ENCODE peak calls at places on chromosomes 1 and 21, in four cellular contexts. F is heart right ventricle, L is dorsolateral prefrontal cortex, A is brain microvascular endothelial cell. U is an unnamed sample.

GRCh38 chr21:21897275-21897883 is 899.2 kb downstream of the NCAM2 start:
- DNase-seq in F (no peak), L (no peak), A (no peak), U (no peak)

GRCh38 chr1:232611834-232612233 is 18.1 kb downstream of the SIPA1L2 start:
- DNase-seq in L (no peak), A (no peak), F (no peak), U (no peak)

GRCh38 chr1:99685516-99686180 is 39.7 kb downstream of the PALMD start:
- DNase-seq in F (peak), L (no peak), A (peak), U (peak)

GRCh38 chr1:12544992-12545391 is 73.0 kb downstream of the DHRS3 start:
- DNase-seq in A (no peak), F (no peak), L (no peak), U (no peak)

GRCh38 chr21:45494135-45494850 is 47.9 kb downstream of the SLC19A1 start:
- DNase-seq in A (no peak), F (peak), L (no peak), U (peak)

GRCh38 chr1:159204071-159204790 is 444 bp upstream of the ACKR1 start:
- DNase-seq in F (no peak), L (no peak), A (no peak), U (no peak)

GRCh38 chr21:45887121-45887611 is 94.4 kb upstream of the COL6A1 start:
- DNase-seq in L (peak), A (peak), F (peak), U (peak)

GRCh38 chr1:53131590-53131938 is 10.9 kb downstream of the SLC1A7 start:
- DNase-seq in L (no peak), F (no peak), A (no peak), U (no peak)

GRCh38 chr1:166840309-166841302 is 1.3 kb downstream of the POGK start:
- DNase-seq in F (no peak), A (peak), L (peak), U (peak)

GRCh38 chr1:120179420-120180348 is 3.4 kb upstream of the SEC22B start:
- DNase-seq in A (peak), L (peak), F (peak), U (peak)

GRCh38 chr1:199867601-199868000 is 159.9 kb upstream of the NR5A2 start:
- DNase-seq in A (no peak), L (no peak), F (no peak), U (no peak)

GRCh38 chr1:158972841-158973240 is 36.9 kb upstream of the IFI16 start:
- DNase-seq in F (no peak), A (no peak), L (no peak), U (no peak)

GRCh38 chr1:214386747-214387146 is 105.8 kb downstream of the SMYD2 start:
- DNase-seq in A (peak), F (no peak), L (no peak), U (no peak)

GRCh38 chr1:155175927-155176371 is 2.3 kb downstream of the TRIM46 start:
- DNase-seq in F (no peak), L (no peak), A (no peak), U (no peak)

GRCh38 chr1:100383743-100384405 is 31.6 kb downstream of the CDC14A start:
- DNase-seq in A (no peak), L (no peak), F (no peak), U (no peak)

GRCh38 chr1:205071801-205072200 is 12.5 kb downstream of the TMEM81 start:
- DNase-seq in L (peak), A (no peak), F (no peak), U (peak)

GRCh38 chr1:15736035-15736665 is at the start of gene SLC25A34:
- DNase-seq in A (no peak), L (no peak), F (peak), U (peak)

GRCh38 chr1:235014756-235015155 is 113.9 kb downstream of the TOMM20 start:
- DNase-seq in F (no peak), A (no peak), L (no peak), U (no peak)

GRCh38 chr1:152461544-152461943 is 47.5 kb upstream of the CRNN start:
- DNase-seq in F (no peak), L (no peak), A (peak), U (no peak)

GRCh38 chr1:180183426-180183825 is 28.8 kb downstream of the QSOX1 start:
- DNase-seq in L (no peak), A (no peak), F (no peak), U (peak)

GRCh38 chr1:29688477-29689365 is 452.4 kb downstream of the PTPRU start:
- DNase-seq in L (no peak), F (no peak), A (peak), U (no peak)

GRCh38 chr1:180953791-180954721 is 41.4 kb downstream of the KIAA1614 start:
- DNase-seq in A (no peak), L (peak), F (peak), U (peak)

GRCh38 chr21:37562920-37563640 is 196.5 kb downstream of the DYRK1A start:
- DNase-seq in F (peak), A (no peak), L (peak), U (peak)

GRCh38 chr1:228018125-228018398 is 11.3 kb downstream of the WNT3A start:
- DNase-seq in L (no peak), A (no peak), F (peak), U (peak)

GRCh38 chr1:207647966-207648906 is 3.3 kb downstream of the CR1L start:
- DNase-seq in A (no peak), L (no peak), F (no peak), U (no peak)

GRCh38 chr1:67578397-67579020 is 106.5 kb upstream of the GADD45A start:
- DNase-seq in L (no peak), A (no peak), F (no peak), U (no peak)

GRCh38 chr1:37793773-37794371 is at the start of gene MANEAL:
- DNase-seq in L (peak), F (peak), A (peak), U (peak)

GRCh38 chr1:187096689-187097088 is 267.9 kb downstream of the PLA2G4A start:
- DNase-seq in L (no peak), F (no peak), A (no peak), U (no peak)

GRCh38 chr1:203440780-203441179 is 34.8 kb upstream of the PRELP start:
- DNase-seq in L (peak), F (peak), A (peak), U (no peak)

GRCh38 chr1:113834716-113835115 is 22.4 kb upstream of the RSBN1 start:
- DNase-seq in L (no peak), A (no peak), F (no peak), U (no peak)

GRCh38 chr1:81706650-81707435 is 93.9 kb upstream of the ADGRL2 start:
- DNase-seq in F (no peak), A (peak), L (no peak), U (no peak)

GRCh38 chr1:150928286-150928685 is 2.1 kb downstream of the SETDB1 start:
- DNase-seq in A (no peak), L (no peak), F (no peak), U (no peak)

GRCh38 chr1:14755518-14756252 is 157.2 kb downstream of the KAZN start:
- DNase-seq in L (no peak), A (no peak), F (no peak), U (no peak)

GRCh38 chr1:56758135-56758534 is 61.1 kb downstream of the FYB2 start:
- DNase-seq in A (no peak), L (peak), F (peak), U (no peak)

GRCh38 chr1:234562336-234562735 is 47.6 kb downstream of the IRF2BP2 start:
- DNase-seq in F (peak), L (no peak), A (no peak), U (no peak)

GRCh38 chr1:231419738-231420298 is 2.3 kb downstream of the EGLN1 start:
- DNase-seq in F (no peak), L (no peak), A (no peak), U (no peak)

GRCh38 chr1:96703186-96703585 is 18.4 kb upstream of the PTBP2 start:
- DNase-seq in F (no peak), L (no peak), A (peak), U (no peak)

GRCh38 chr1:225941220-225941948 is at the start of gene LEFTY2:
- DNase-seq in A (no peak), L (no peak), F (no peak), U (no peak)

DNA sequence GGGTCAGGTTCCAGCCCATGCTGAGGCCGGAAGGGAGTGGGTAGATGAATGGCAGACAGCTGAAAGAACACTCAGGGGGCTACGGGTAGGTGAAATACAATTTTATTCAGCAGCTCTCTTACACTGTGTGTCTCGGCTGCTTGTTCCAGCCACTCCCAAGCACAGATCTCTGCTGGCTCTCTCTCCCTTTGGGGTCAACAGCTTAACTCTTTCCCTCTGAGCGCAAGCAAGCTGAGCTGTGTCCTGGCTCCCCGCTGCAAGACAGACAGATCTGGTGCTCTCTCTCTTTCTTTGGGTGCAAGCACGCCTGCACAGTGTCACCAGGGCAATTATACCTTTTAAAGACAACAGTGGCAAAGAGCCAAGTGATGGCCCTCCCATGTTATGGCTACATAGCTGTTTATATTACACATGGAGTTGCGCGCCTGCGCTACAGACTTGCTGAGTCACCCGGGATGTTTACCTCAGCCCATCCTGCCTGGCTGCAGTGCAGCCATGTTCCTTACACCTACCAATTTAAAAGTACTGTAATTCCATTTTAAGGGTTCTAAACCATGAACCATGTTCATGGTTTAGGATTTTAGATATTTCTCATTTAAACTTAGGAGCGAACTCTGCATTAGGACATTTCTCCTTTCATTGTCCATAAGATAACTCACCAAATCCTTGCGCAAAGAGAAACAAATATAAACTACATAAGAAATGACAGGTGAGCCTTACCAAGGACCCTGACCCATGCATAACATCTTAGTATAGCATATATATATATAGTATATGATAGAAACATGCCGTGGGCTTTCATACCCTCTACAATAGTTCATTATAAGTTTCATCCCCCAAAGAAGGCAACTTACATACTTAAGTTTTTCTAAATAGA is 396.5 kb downstream of the SMYD3 start:
- DNase-seq in L (no peak), F (no peak), A (peak), U (no peak)
- H3K27ac ChIP-seq in L (no peak), F (no peak), A (no peak), U (no peak)

GRCh38 chr21:41953831-41954653 is at the start of gene C2CD2:
- DNase-seq in A (no peak), F (peak), L (no peak), U (peak)
- TF ChIP-seq CTCF in A (peak), F (peak), L (no peak), U (no peak)

DNA sequence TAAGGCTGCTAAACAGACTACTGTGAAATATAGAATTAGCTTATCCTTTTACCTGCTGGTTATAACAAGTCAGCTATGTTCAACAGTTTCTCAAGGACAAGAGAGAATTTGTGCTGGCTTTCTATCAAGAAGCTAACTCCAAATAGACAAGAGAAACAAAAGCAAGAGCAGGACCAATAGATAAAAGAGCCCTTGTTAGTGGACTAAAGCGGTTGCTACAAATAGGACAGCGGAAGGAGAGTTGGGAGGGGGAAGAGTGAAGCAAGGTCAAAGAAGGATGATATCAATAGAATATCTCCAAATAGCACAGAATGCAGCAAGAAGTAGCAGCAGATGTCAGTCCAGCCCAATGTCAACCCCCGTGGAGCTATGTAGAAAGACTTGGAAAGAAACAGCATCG is 53.0 kb upstream of the AKT3 start:
- DNase-seq in A (no peak), F (no peak), L (no peak), U (no peak)
- H3K27ac ChIP-seq in A (no peak), F (no peak), L (peak), U (no peak)

DNA sequence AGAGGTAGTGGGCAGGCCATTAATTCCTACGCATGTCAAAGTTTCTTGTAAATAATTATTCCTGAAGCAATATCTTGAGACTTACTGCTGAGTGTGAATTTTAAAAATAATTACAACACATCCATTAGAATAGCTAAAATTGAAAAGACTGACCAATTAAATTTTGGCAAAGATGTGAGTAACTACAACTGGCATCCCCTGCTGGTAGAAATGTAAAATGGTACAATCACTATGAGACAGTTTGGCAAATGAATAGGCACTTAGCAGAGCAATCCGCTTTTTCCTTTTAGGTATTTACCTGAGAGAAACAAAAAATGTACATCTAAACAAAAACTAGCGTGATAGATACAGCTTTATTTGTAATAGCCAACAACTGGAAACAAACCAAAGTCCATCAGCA is 798.9 kb downstream of the BRINP3 start:
- DNase-seq in F (no peak), A (no peak), L (no peak), U (no peak)
- TF ChIP-seq CTCF in F (no peak), A (peak), L (no peak), U (no peak)

DNA sequence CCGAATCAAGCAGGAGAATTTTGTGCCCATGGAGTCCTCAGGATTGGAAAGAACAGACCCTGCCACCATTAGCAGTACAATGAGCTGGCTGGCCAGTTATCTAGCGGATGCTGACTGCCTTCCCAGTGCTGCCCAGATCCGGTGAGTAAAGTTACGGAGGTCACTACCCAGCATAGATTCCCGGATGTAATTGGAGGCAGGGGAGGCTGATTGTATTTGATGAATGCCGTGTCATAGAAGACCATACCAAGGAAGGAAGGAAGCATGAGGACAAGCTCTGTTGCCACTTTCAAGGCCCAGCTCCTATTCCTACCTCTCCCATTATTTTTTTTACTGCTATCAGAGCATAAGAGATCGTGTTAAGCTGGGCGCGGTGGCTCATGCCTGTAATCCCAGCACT is 26.2 kb upstream of the VAMP3 start:
- DNase-seq in A (no peak), L (no peak), F (no peak), U (no peak)
- H3K27ac ChIP-seq in A (no peak), L (no peak), F (no peak), U (no peak)